ENCODE peak calls at places on chromosomes 7 and 10, in four cellular contexts. X is SJCRH30; E is activated CD8-positive, alpha-beta memory T cell treated with anti-CD3 and anti-CD28 coated beads for 4 hours; I is EL. L is an unnamed sample.

GRCh38 chr7:76220185-76221057 is 18.7 kb downstream of the SRRM3 start:
- DNase-seq in X (peak; percentile 56), E (no peak), I (peak; percentile 48), L (no peak)

GRCh38 chr10:111275091-111275490 is 198.3 kb downstream of the ADRA2A start:
- DNase-seq in X (no peak), E (no peak), I (peak; percentile 31), L (no peak)

GRCh38 chr7:2542924-2543871 is 12.1 kb downstream of the BRAT1 start:
- DNase-seq in X (no peak), E (no peak), I (no peak), L (no peak)

GRCh38 chr10:75438275-75438674 is 6.9 kb downstream of the LRMDA start:
- DNase-seq in X (no peak), E (no peak), I (no peak), L (no peak)

GRCh38 chr7:45078199-45078681 is 10.5 kb downstream of the NACAD start:
- DNase-seq in X (no peak), E (no peak), I (no peak), L (no peak)

GRCh38 chr7:120695848-120696247 is 162.1 kb downstream of the TSPAN12 start:
- DNase-seq in X (no peak), E (no peak), I (no peak), L (no peak)

GRCh38 chr7:44325811-44326241 is 432 bp upstream of the CAMK2B start:
- DNase-seq in X (no peak), E (no peak), I (no peak), L (no peak)

GRCh38 chr7:157483971-157484410 is 147.2 kb downstream of the DNAJB6 start:
- DNase-seq in X (no peak), E (no peak), I (no peak), L (no peak)